ENCODE peak calls at places on chromosomes 13 and 19, in five cellular contexts. N is fibroblast of mammary gland, S is endodermal cell, B is osteoblast, V is cardiac septum. W is an unnamed sample.

GRCh38 chr19:37304190-37304883 is 66.6 kb upstream of the ZNF527 start:
- DNase-seq in N (no peak), S (peak; percentile 87), B (peak; percentile 54), V (peak; percentile 76), W (peak; percentile 82)

GRCh38 chr19:37511821-37512220 is 5.1 kb downstream of the ZNF793 start:
- DNase-seq in N (no peak), S (no peak), B (no peak), V (no peak), W (no peak)

GRCh38 chr19:33872445-33873320 is 76.0 kb downstream of the KCTD15 start:
- DNase-seq in N (no peak), S (no peak), B (no peak), V (no peak), W (no peak)

GRCh38 chr19:343941-344624 is 513 bp downstream of the MIER2 start:
- DNase-seq in N (no peak), S (peak; percentile 75), B (peak; percentile 97), V (no peak), W (peak; percentile 65)

GRCh38 chr19:55027472-55028337 is 10.4 kb downstream of the GP6 start:
- DNase-seq in N (peak; percentile 2), S (no peak), B (peak; percentile 68), V (peak; percentile 47), W (no peak)

GRCh38 chr19:46812898-46813569 is 24.6 kb upstream of the SLC1A5 start:
- DNase-seq in N (no peak), S (no peak), B (peak; percentile 75), V (no peak), W (no peak)

GRCh38 chr19:12873891-12874745 is 7.1 kb downstream of the DNASE2 start:
- DNase-seq in N (no peak), S (no peak), B (peak; percentile 67), V (no peak), W (no peak)

GRCh38 chr13:95002968-95003813 is 290.8 kb upstream of the SOX21 start:
- DNase-seq in N (no peak), S (peak; percentile 57), B (peak; percentile 72), V (no peak), W (no peak)

GRCh38 chr13:29507356-29507755 is 88.1 kb downstream of the SLC7A1 start:
- DNase-seq in N (peak; percentile 26), S (no peak), B (no peak), V (no peak), W (no peak)

GRCh38 chr13:112073245-112074138 is 6.5 kb downstream of the SOX1 start:
- DNase-seq in N (no peak), S (peak; percentile 88), B (peak; percentile 77), V (no peak), W (peak; percentile 50)

GRCh38 chr19:45187421-45188100 is 9.0 kb downstream of the BLOC1S3 start:
- DNase-seq in N (no peak), S (peak; percentile 81), B (peak; percentile 37), V (no peak), W (no peak)

GRCh38 chr13:24203726-24204295 is 43.3 kb downstream of the SPATA13 start:
- DNase-seq in N (no peak), S (no peak), B (no peak), V (no peak), W (no peak)

GRCh38 chr19:11685676-11686650 is 52.8 kb downstream of the ZNF823 start:
- DNase-seq in N (no peak), S (no peak), B (no peak), V (no peak), W (no peak)

GRCh38 chr13:99572921-99573320 is 71.6 kb downstream of the TM9SF2 start:
- DNase-seq in N (peak; percentile 45), S (no peak), B (no peak), V (no peak), W (no peak)

GRCh38 chr13:47472516-47472915 is 528.6 kb downstream of the SUCLA2 start:
- DNase-seq in N (no peak), S (no peak), B (no peak), V (no peak), W (no peak)

GRCh38 chr13:41065098-41065497 is 3.8 kb downstream of the WBP4 start:
- DNase-seq in N (peak; percentile 82), S (no peak), B (peak; percentile 72), V (no peak), W (no peak)

GRCh38 chr19:3670796-3671679 is 29.2 kb downstream of the PIP5K1C start:
- DNase-seq in N (peak; percentile 80), S (peak; percentile 47), B (peak; percentile 99), V (peak; percentile 90), W (peak; percentile 93)

GRCh38 chr19:19192910-19193423 is 909 bp downstream of the RFXANK start:
- DNase-seq in N (no peak), S (no peak), B (peak; percentile 91), V (no peak), W (no peak)

GRCh38 chr19:43446746-43447489 is 18.5 kb downstream of the LYPD3 start:
- DNase-seq in N (peak; percentile 71), S (peak; percentile 93), B (peak; percentile 95), V (peak; percentile 90), W (peak; percentile 88)

GRCh38 chr13:50224534-50224933 is 209.3 kb downstream of the KCNRG start:
- DNase-seq in N (peak; percentile 90), S (no peak), B (peak; percentile 59), V (no peak), W (no peak)

GRCh38 chr19:47438793-47439220 is 19.5 kb upstream of the MEIS3 start:
- DNase-seq in N (no peak), S (peak; percentile 82), B (peak; percentile 69), V (no peak), W (no peak)

GRCh38 chr13:66114127-66114526 is 1116.0 kb downstream of the PCDH9 start:
- DNase-seq in N (peak; percentile 80), S (no peak), B (no peak), V (no peak), W (no peak)

GRCh38 chr13:94999871-95000270 is 287.5 kb upstream of the SOX21 start:
- DNase-seq in N (no peak), S (no peak), B (peak; percentile 26), V (no peak), W (no peak)

GRCh38 chr19:56324425-56324824 is 9.8 kb upstream of the ZSCAN5A start:
- DNase-seq in N (no peak), S (no peak), B (no peak), V (no peak), W (no peak)

GRCh38 chr13:78393286-78393685 is 210.1 kb downstream of the POU4F1 start:
- DNase-seq in N (no peak), S (no peak), B (no peak), V (no peak), W (no peak)

GRCh38 chr13:50448535-50448981 is 394.9 kb downstream of the DLEU7 start:
- DNase-seq in N (no peak), S (no peak), B (no peak), V (no peak), W (no peak)

GRCh38 chr13:110636701-110637201 is 21.4 kb downstream of the NAXD start:
- DNase-seq in N (no peak), S (peak; percentile 45), B (peak; percentile 68), V (no peak), W (no peak)

GRCh38 chr13:24263652-24264051 is 45.7 kb upstream of the C1QTNF9 start:
- DNase-seq in N (no peak), S (peak; percentile 23), B (no peak), V (no peak), W (no peak)

GRCh38 chr19:4284176-4284958 is 5.3 kb downstream of the SHD start:
- DNase-seq in N (no peak), S (peak; percentile 93), B (peak; percentile 92), V (no peak), W (no peak)

GRCh38 chr19:50890422-50891252 is 17.4 kb downstream of the KLK2 start:
- DNase-seq in N (peak; percentile 47), S (no peak), B (peak; percentile 88), V (no peak), W (no peak)

GRCh38 chr13:79451500-79451962 is 29.4 kb upstream of the NDFIP2 start:
- DNase-seq in N (peak; percentile 96), S (peak; percentile 58), B (peak; percentile 90), V (no peak), W (no peak)

GRCh38 chr19:15298847-15299567 is 33.3 kb downstream of the BRD4 start:
- DNase-seq in N (no peak), S (no peak), B (no peak), V (no peak), W (no peak)

GRCh38 chr19:39237200-39238184 is 7.3 kb downstream of the IFNL3 start:
- DNase-seq in N (no peak), S (peak; percentile 62), B (peak; percentile 52), V (no peak), W (no peak)

GRCh38 chr19:2333027-2333806 is 4.7 kb downstream of the SPPL2B start:
- DNase-seq in N (no peak), S (no peak), B (no peak), V (no peak), W (no peak)

GRCh38 chr13:46124531-46124966 is 19.7 kb upstream of the CPB2 start:
- DNase-seq in N (no peak), S (no peak), B (no peak), V (no peak), W (no peak)

GRCh38 chr13:61135583-61135982 is 280.1 kb downstream of the PCDH20 start:
- DNase-seq in N (no peak), S (no peak), B (no peak), V (no peak), W (no peak)

GRCh38 chr19:47226426-47227346 is 4.3 kb downstream of the BBC3 start:
- DNase-seq in N (peak; percentile 73), S (no peak), B (peak; percentile 79), V (peak; percentile 97), W (peak; percentile 94)

W was measured in sigmoid colon.